ENCODE peak calls at places on chromosomes 4 and X, in six cellular contexts. One of them, this sample, is unnamed.

GRCh38 chrX:13898084-13898483 is 81.2 kb upstream of the GPM6B start:
- DNase-seq in B cell: no peak
- DNase-seq in effector memory CD4-positive, alpha-beta T cell: no peak
- DNase-seq in fibroblast of gingiva: peak
- DNase-seq in kidney epithelial cell: no peak
- DNase-seq in omental fat pad: no peak
- DNase-seq in this sample: no peak

GRCh38 chr4:52058275-52058674 is 7.2 kb downstream of the SPATA18 start:
- DNase-seq in B cell: no peak
- DNase-seq in effector memory CD4-positive, alpha-beta T cell: no peak
- DNase-seq in fibroblast of gingiva: no peak
- DNase-seq in kidney epithelial cell: no peak
- DNase-seq in omental fat pad: no peak
- DNase-seq in this sample: no peak

GRCh38 chr4:1544861-1545275 is 138.6 kb upstream of the NKX1-1 start:
- DNase-seq in B cell: no peak
- DNase-seq in effector memory CD4-positive, alpha-beta T cell: no peak
- DNase-seq in fibroblast of gingiva: no peak
- DNase-seq in kidney epithelial cell: no peak
- DNase-seq in omental fat pad: no peak
- DNase-seq in this sample: no peak

GRCh38 chrX:30301203-30301602 is 8.0 kb downstream of the NR0B1 start:
- DNase-seq in B cell: no peak
- DNase-seq in effector memory CD4-positive, alpha-beta T cell: no peak
- DNase-seq in fibroblast of gingiva: peak
- DNase-seq in kidney epithelial cell: no peak
- DNase-seq in omental fat pad: no peak
- DNase-seq in this sample: no peak

GRCh38 chr4:3283916-3284315 is 8.9 kb upstream of the RGS12 start:
- DNase-seq in B cell: peak
- DNase-seq in effector memory CD4-positive, alpha-beta T cell: no peak
- DNase-seq in fibroblast of gingiva: no peak
- DNase-seq in kidney epithelial cell: no peak
- DNase-seq in omental fat pad: no peak
- DNase-seq in this sample: peak

GRCh38 chr4:145939856-145940255 is 1.2 kb upstream of the ZNF827 start:
- DNase-seq in B cell: no peak
- DNase-seq in effector memory CD4-positive, alpha-beta T cell: no peak
- DNase-seq in fibroblast of gingiva: no peak
- DNase-seq in kidney epithelial cell: no peak
- DNase-seq in omental fat pad: no peak
- DNase-seq in this sample: no peak

GRCh38 chrX:108131471-108131870 is 39.9 kb downstream of the ATG4A start:
- DNase-seq in B cell: no peak
- DNase-seq in effector memory CD4-positive, alpha-beta T cell: no peak
- DNase-seq in fibroblast of gingiva: no peak
- DNase-seq in kidney epithelial cell: no peak
- DNase-seq in omental fat pad: no peak
- DNase-seq in this sample: no peak

GRCh38 chrX:39905475-39905889 is 192.3 kb downstream of the BCOR start:
- DNase-seq in B cell: no peak
- DNase-seq in effector memory CD4-positive, alpha-beta T cell: no peak
- DNase-seq in fibroblast of gingiva: peak
- DNase-seq in kidney epithelial cell: no peak
- DNase-seq in omental fat pad: no peak
- DNase-seq in this sample: no peak

GRCh38 chr4:25403699-25404098 is 26.6 kb downstream of the ANAPC4 start:
- DNase-seq in B cell: no peak
- DNase-seq in effector memory CD4-positive, alpha-beta T cell: no peak
- DNase-seq in fibroblast of gingiva: no peak
- DNase-seq in kidney epithelial cell: no peak
- DNase-seq in omental fat pad: no peak
- DNase-seq in this sample: no peak

GRCh38 chr4:8200302-8200975 is 1.3 kb downstream of the SH3TC1 start:
- DNase-seq in B cell: peak
- DNase-seq in effector memory CD4-positive, alpha-beta T cell: peak
- DNase-seq in fibroblast of gingiva: no peak
- DNase-seq in kidney epithelial cell: no peak
- DNase-seq in omental fat pad: no peak
- DNase-seq in this sample: peak

GRCh38 chr4:25103423-25103822 is 56.8 kb downstream of the SEPSECS start:
- DNase-seq in B cell: no peak
- DNase-seq in effector memory CD4-positive, alpha-beta T cell: no peak
- DNase-seq in fibroblast of gingiva: no peak
- DNase-seq in kidney epithelial cell: no peak
- DNase-seq in omental fat pad: no peak
- DNase-seq in this sample: no peak

This sample was measured in RWPE2.